ENCODE peak calls at places on chromosomes 16 and 17, in nine cellular contexts. E is heart right ventricle; M is ovary; H is choroid plexus epithelial cell; K is transverse colon; R is naive thymus-derived CD4-positive, alpha-beta T cell; A is fibroblast of pulmonary artery; B is fibroblast of villous mesenchyme; F is HFF-Myc. G is an unnamed sample.

GRCh38 chr16:88020513-88020885 is 69.3 kb downstream of the BANP start:
- DNase-seq in E (no peak), M (no peak), H (no peak), K (no peak), R (no peak), A (no peak), B (no peak), F (no peak), G (peak)

GRCh38 chr16:82627811-82628339 is 1.1 kb downstream of the CDH13 start:
- DNase-seq in E (peak), M (no peak), H (no peak), K (peak), R (no peak), A (peak), B (no peak), F (no peak), G (peak)

GRCh38 chr17:34858941-34859562 is 102.2 kb downstream of the CCT6B start:
- DNase-seq in E (no peak), M (no peak), H (no peak), K (no peak), R (no peak), A (no peak), B (no peak), F (no peak), G (no peak)

GRCh38 chr16:65725156-65725845 is 603.4 kb upstream of the CDH11 start:
- DNase-seq in E (no peak), M (no peak), H (peak), K (no peak), R (no peak), A (peak), B (peak), F (no peak), G (no peak)

GRCh38 chr17:50953831-50954601 is 87.9 kb upstream of the TOB1 start:
- DNase-seq in E (peak), M (peak), H (peak), K (peak), R (no peak), A (peak), B (peak), F (peak), G (peak)

GRCh38 chr17:70776446-70776845 is 607.1 kb downstream of the KCNJ2 start:
- DNase-seq in E (no peak), M (no peak), H (no peak), K (no peak), R (no peak), A (no peak), B (no peak), F (no peak), G (no peak)

GRCh38 chr16:78437352-78437968 is 338.0 kb downstream of the WWOX start:
- DNase-seq in E (peak), M (peak), H (peak), K (peak), R (no peak), A (peak), B (peak), F (no peak), G (no peak)

GRCh38 chr16:51357839-51358238 is 206.8 kb upstream of the SALL1 start:
- DNase-seq in E (no peak), M (no peak), H (no peak), K (no peak), R (no peak), A (no peak), B (no peak), F (no peak), G (no peak)

GRCh38 chr16:84266451-84266850 is 26.6 kb upstream of the KCNG4 start:
- DNase-seq in E (peak), M (no peak), H (peak), K (peak), R (no peak), A (peak), B (peak), F (no peak), G (no peak)

GRCh38 chr16:65756163-65756562 is 610.3 kb upstream of the CDH5 start:
- DNase-seq in E (no peak), M (no peak), H (no peak), K (no peak), R (no peak), A (no peak), B (no peak), F (no peak), G (no peak)

GRCh38 chr16:13634921-13635320 is 285.0 kb upstream of the ERCC4 start:
- DNase-seq in E (no peak), M (no peak), H (no peak), K (no peak), R (no peak), A (no peak), B (no peak), F (no peak), G (no peak)

GRCh38 chr17:83046759-83047478 is 32.5 kb upstream of the METRNL start:
- DNase-seq in E (no peak), M (no peak), H (no peak), K (no peak), R (no peak), A (no peak), B (no peak), F (no peak), G (no peak)

GRCh38 chr17:73307130-73307529 is 4.7 kb downstream of the CDC42EP4 start:
- DNase-seq in E (no peak), M (no peak), H (no peak), K (peak), R (no peak), A (no peak), B (no peak), F (no peak), G (peak)

GRCh38 chr17:61431594-61432311 is 20.5 kb upstream of the TBX4 start:
- DNase-seq in E (no peak), M (no peak), H (peak), K (no peak), R (no peak), A (peak), B (peak), F (no peak), G (no peak)

GRCh38 chr16:27529962-27530361 is 19.8 kb downstream of the GTF3C1 start:
- DNase-seq in E (no peak), M (no peak), H (peak), K (no peak), R (no peak), A (no peak), B (no peak), F (peak), G (no peak)

GRCh38 chr16:89174877-89175276 is 3.3 kb downstream of the CDH15 start:
- DNase-seq in E (no peak), M (no peak), H (no peak), K (no peak), R (no peak), A (no peak), B (no peak), F (no peak), G (no peak)
- H3K4me3 ChIP-seq in E (no peak), M (no peak), H (no peak), K (no peak), R (no peak), A (no peak), B (no peak), F (no peak), G (no peak)

GRCh38 chr16:57145964-57146647 is 39.7 kb downstream of the PSME3IP1 start:
- DNase-seq in E (no peak), M (no peak), H (no peak), K (no peak), R (no peak), A (no peak), B (no peak), F (no peak), G (no peak)

GRCh38 chr16:57146735-57147134 is 39.1 kb downstream of the PSME3IP1 start:
- DNase-seq in E (no peak), M (no peak), H (no peak), K (no peak), R (no peak), A (no peak), B (no peak), F (no peak), G (no peak)

GRCh38 chr16:57148481-57148880 is 37.4 kb downstream of the PSME3IP1 start:
- DNase-seq in E (no peak), M (no peak), H (no peak), K (no peak), R (no peak), A (no peak), B (no peak), F (no peak), G (no peak)

GRCh38 chr16:57149391-57149790 is 36.4 kb downstream of the PSME3IP1 start:
- DNase-seq in E (no peak), M (no peak), H (no peak), K (no peak), R (no peak), A (no peak), B (no peak), F (no peak), G (no peak)

GRCh38 chr16:57147381-57148191 is 38.3 kb downstream of the PSME3IP1 start:
- DNase-seq in E (peak), M (no peak), H (peak), K (no peak), R (no peak), A (peak), B (peak), F (peak), G (no peak)
- H3K4me3 ChIP-seq in E (no peak), M (no peak), H (no peak), K (no peak), R (no peak), A (no peak), B (no peak), F (no peak), G (no peak)

GRCh38 chr16:57866529-57866918 is 64.2 kb upstream of the KIFC3 start:
- DNase-seq in E (no peak), M (no peak), H (no peak), K (no peak), R (no peak), A (no peak), B (no peak), F (no peak), G (no peak)
- H3K4me3 ChIP-seq in E (no peak), M (no peak), H (no peak), K (no peak), R (no peak), A (no peak), B (no peak), F (no peak), G (no peak)

GRCh38 chr17:18361837-18362380 is 1.4 kb downstream of the SHMT1 start:
- DNase-seq in E (no peak), M (no peak), H (no peak), K (no peak), R (no peak), A (no peak), B (no peak), F (no peak), G (no peak)
- H3K4me3 ChIP-seq in E (no peak), M (no peak), H (no peak), K (no peak), R (no peak), A (no peak), B (no peak), F (peak), G (peak)

DNA sequence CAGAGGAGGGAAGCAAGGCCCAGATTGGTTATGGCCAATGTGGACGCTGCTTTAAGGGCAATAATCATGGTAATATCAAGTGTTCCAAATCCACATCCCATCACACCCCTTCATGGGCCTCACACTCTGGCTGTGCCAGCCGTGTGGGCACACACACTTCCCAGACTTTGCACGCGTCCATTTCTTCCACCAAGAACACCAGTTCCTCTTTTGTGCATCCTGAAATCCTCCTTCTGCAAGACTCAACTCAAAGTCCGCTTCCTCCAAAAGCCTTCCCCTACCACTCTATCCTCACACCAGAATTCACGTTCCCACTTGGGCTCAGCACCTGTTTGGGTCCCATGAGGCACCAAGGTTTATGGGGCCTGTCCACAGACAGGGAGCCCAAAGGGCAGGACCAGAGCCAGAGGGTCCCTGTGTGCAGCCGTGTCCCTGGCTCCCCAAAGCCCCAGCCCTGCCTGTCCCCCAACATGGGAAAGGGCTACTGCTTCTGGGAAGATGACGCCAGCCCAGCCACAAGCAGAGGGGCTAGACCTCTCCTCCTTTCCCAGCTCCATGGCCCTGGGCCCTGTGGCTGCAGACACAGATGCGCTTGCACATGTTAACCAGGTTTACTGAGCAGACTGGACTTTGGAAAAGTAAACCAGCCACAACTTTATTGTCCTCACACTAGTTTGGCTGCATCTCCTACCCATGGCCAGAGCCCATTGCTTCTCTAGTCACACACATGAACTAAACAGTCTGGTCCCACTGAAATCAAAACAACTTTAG is 20.3 kb downstream of the SPNS3 start:
- DNase-seq in E (no peak), M (no peak), H (no peak), K (no peak), R (no peak), A (no peak), B (no peak), F (no peak), G (no peak)
- H3K4me3 ChIP-seq in E (no peak), M (no peak), H (no peak), K (no peak), R (no peak), A (no peak), B (no peak), F (no peak), G (no peak)

G was measured in breast epithelium.